ENCODE peak calls at places on chromosome 13, in six cellular contexts. O is GM10248; N is stimulated activated CD8-positive, alpha-beta memory T cell treated with anti-CD3 and anti-CD28 coated beads, Interleukin-4, amount 100 ng/mL, for 24 hours; H is GM23248; T is GM12865; W is IMR-90. Z is an unnamed sample.

GRCh38 chr13:99000137-99000536 is 22.3 kb upstream of the DOCK9 start:
- DNase-seq in W (no peak), H (no peak), O (no peak), T (no peak), N (no peak), Z (no peak)

GRCh38 chr13:49740870-49741269 is 49.6 kb upstream of the EBPL start:
- DNase-seq in T (no peak), N (no peak), O (no peak), H (no peak), W (no peak), Z (no peak)

GRCh38 chr13:113053801-113054604 is 51.6 kb upstream of the F7 start:
- DNase-seq in T (no peak), W (no peak), O (no peak), N (no peak), H (no peak), Z (peak; percentile 38)

GRCh38 chr13:98105929-98106336 is 37.0 kb upstream of the FARP1 start:
- DNase-seq in O (no peak), T (no peak), W (peak; percentile 59), N (no peak), H (peak; percentile 74), Z (no peak)

GRCh38 chr13:29654807-29655547 is 59.5 kb upstream of the SLC7A1 start:
- DNase-seq in T (no peak), H (peak; percentile 96), W (peak; percentile 86), O (no peak), N (no peak), Z (no peak)

GRCh38 chr13:112812306-112813034 is 122.6 kb downstream of the ATP11A start:
- DNase-seq in T (no peak), H (no peak), W (no peak), O (no peak), N (no peak), Z (peak; percentile 29)

GRCh38 chr13:63206431-63206830 is 1790.8 kb upstream of the PCDH20 start:
- DNase-seq in N (no peak), W (peak; percentile 39), T (no peak), H (no peak), O (no peak), Z (no peak)

GRCh38 chr13:73945871-73946270 is 188.3 kb downstream of the KLF12 start:
- DNase-seq in T (no peak), O (no peak), H (peak; percentile 61), N (no peak), W (no peak), Z (peak; percentile 58)

GRCh38 chr13:59276436-59276835 is 887.3 kb downstream of the DIAPH3 start:
- DNase-seq in T (no peak), O (no peak), W (peak; percentile 29), H (no peak), N (no peak), Z (no peak)

GRCh38 chr13:39616087-39616694 is 13.2 kb upstream of the LHFPL6 start:
- DNase-seq in T (peak; percentile 74), O (peak; percentile 73), W (peak; percentile 68), H (peak; percentile 74), N (no peak), Z (peak; percentile 60)

GRCh38 chr13:76440568-76440967 is 445.6 kb downstream of the KCTD12 start:
- DNase-seq in O (peak; percentile 44), T (peak; percentile 59), H (no peak), N (no peak), W (no peak), Z (peak; percentile 54)

GRCh38 chr13:44305845-44306244 is 67.8 kb upstream of the SERP2 start:
- DNase-seq in N (no peak), H (peak; percentile 14), T (no peak), O (no peak), W (peak; percentile 67), Z (no peak)

GRCh38 chr13:73167046-73167820 is 108.4 kb downstream of the KLF5 start:
- DNase-seq in T (no peak), W (no peak), O (no peak), N (no peak), H (peak; percentile 3), Z (no peak)

GRCh38 chr13:50400035-50400726 is 384.9 kb downstream of the KCNRG start:
- DNase-seq in W (peak; percentile 15), H (no peak), T (no peak), N (no peak), O (no peak), Z (peak; percentile 85)

GRCh38 chr13:51371768-51372399 is 32.4 kb downstream of the SERPINE3 start:
- DNase-seq in T (no peak), N (no peak), H (no peak), W (no peak), O (no peak), Z (no peak)

GRCh38 chr13:75399879-75400217 is 82.1 kb downstream of the TBC1D4 start:
- DNase-seq in T (no peak), O (no peak), H (no peak), N (no peak), W (no peak), Z (no peak)

GRCh38 chr13:66915596-66916185 is 314.4 kb downstream of the PCDH9 start:
- DNase-seq in O (no peak), H (no peak), N (no peak), T (no peak), W (peak; percentile 63), Z (no peak)

GRCh38 chr13:97223711-97224461 is 1.8 kb downstream of the MBNL2 start:
- DNase-seq in N (no peak), T (peak; percentile 37), O (peak; percentile 23), W (peak; percentile 96), H (peak; percentile 94), Z (peak; percentile 64)

GRCh38 chr13:44220948-44221347 is 152.7 kb upstream of the SERP2 start:
- DNase-seq in W (no peak), H (no peak), T (no peak), N (no peak), O (no peak), Z (no peak)

GRCh38 chr13:100513987-100514670 is 74.5 kb downstream of the GGACT start:
- DNase-seq in W (no peak), H (no peak), T (no peak), N (no peak), O (no peak), Z (no peak)

GRCh38 chr13:86838411-86839120 is 832.6 kb upstream of the SLITRK5 start:
- DNase-seq in W (no peak), T (no peak), N (no peak), O (no peak), H (no peak), Z (no peak)

GRCh38 chr13:59744747-59745394 is 418.9 kb downstream of the DIAPH3 start:
- DNase-seq in W (peak; percentile 26), N (no peak), O (no peak), T (peak; percentile 7), H (peak; percentile 17), Z (no peak)

GRCh38 chr13:86608739-86609138 is 809.5 kb upstream of the SLITRK6 start:
- DNase-seq in N (no peak), T (no peak), H (no peak), W (no peak), O (no peak), Z (no peak)

GRCh38 chr13:26061947-26062346 is 10.1 kb upstream of the SHISA2 start:
- DNase-seq in W (peak; percentile 61), N (no peak), H (peak; percentile 88), O (no peak), T (no peak), Z (no peak)

GRCh38 chr13:114027046-114027760 is 53.3 kb upstream of the C13orf46 start:
- DNase-seq in O (no peak), H (no peak), N (no peak), W (peak; percentile 69), T (no peak), Z (no peak)

GRCh38 chr13:60226507-60226906 is 62.8 kb upstream of the DIAPH3 start:
- DNase-seq in W (peak; percentile 47), N (no peak), T (peak; percentile 20), O (no peak), H (peak; percentile 34), Z (no peak)

GRCh38 chr13:113179374-113180230 is 21.2 kb downstream of the PROZ start:
- DNase-seq in H (no peak), W (peak; percentile 82), N (no peak), O (no peak), T (no peak), Z (no peak)

GRCh38 chr13:94384217-94384905 is 95.1 kb downstream of the DCT start:
- DNase-seq in O (no peak), N (no peak), W (peak; percentile 68), H (no peak), T (no peak), Z (no peak)

GRCh38 chr13:113502686-113503085 is 12.2 kb upstream of the DCUN1D2 start:
- DNase-seq in T (no peak), O (no peak), W (no peak), N (no peak), H (no peak), Z (no peak)

GRCh38 chr13:76455960-76456359 is 430.2 kb downstream of the KCTD12 start:
- DNase-seq in O (no peak), T (no peak), W (peak; percentile 78), N (no peak), H (no peak), Z (no peak)

GRCh38 chr13:110714798-110715394 is 1.4 kb downstream of the ING1 start:
- DNase-seq in O (no peak), W (peak; percentile 25), N (peak; percentile 26), H (peak; percentile 68), T (no peak), Z (peak; percentile 40)

GRCh38 chr13:46389985-46390384 is 2.9 kb upstream of the RUBCNL start:
- DNase-seq in N (no peak), O (no peak), W (no peak), T (peak; percentile 87), H (no peak), Z (peak; percentile 88)

GRCh38 chr13:107721436-107721835 is 493.9 kb downstream of the LIG4 start:
- DNase-seq in O (no peak), W (no peak), H (peak; percentile 35), T (no peak), N (no peak), Z (no peak)

GRCh38 chr13:108895220-108895704 is 265.9 kb downstream of the MYO16 start:
- DNase-seq in H (peak; percentile 68), N (no peak), W (peak; percentile 69), T (peak; percentile 47), O (no peak), Z (no peak)

GRCh38 chr13:27783111-27783510 is 9.2 kb upstream of the GSX1 start:
- DNase-seq in T (peak; percentile 16), N (no peak), H (peak; percentile 14), O (no peak), W (peak; percentile 8), Z (no peak)

GRCh38 chr13:24328145-24328544 is 18.8 kb downstream of the C1QTNF9 start:
- DNase-seq in O (no peak), T (no peak), H (no peak), W (no peak), N (no peak), Z (no peak)